ENCODE peak calls at places on chromosomes 4 and X, in ten cellular contexts. K is mammary epithelial cell, G is B cell, V is GM20000, H is osteocyte, B is type B pancreatic cell, D is progenitor cell of endocrine pancreas, N is RWPE1, I is Panc1, X is astrocyte of the spinal cord. A is an unnamed sample.

GRCh38 chrX:39296472-39296871 is 495.2 kb downstream of the MID1IP1 start:
- DNase-seq in B (peak), G (no peak), X (no peak), D (no peak), H (no peak), I (no peak), V (no peak), N (no peak), K (no peak), A (no peak)

GRCh38 chr4:121192013-121192412 is 27.9 kb upstream of the TNIP3 start:
- DNase-seq in B (no peak), X (no peak), N (no peak), V (no peak), D (no peak), K (peak), H (no peak), G (no peak), I (no peak), A (no peak)

GRCh38 chr4:169070895-169071218 is 60.8 kb upstream of the CBR4 start:
- DNase-seq in B (no peak), N (peak), D (no peak), I (peak), K (peak), X (no peak), G (no peak), H (no peak), V (no peak), A (no peak)

GRCh38 chr4:156974264-156974663 is 2.7 kb upstream of the PDGFC start:
- DNase-seq in H (no peak), I (no peak), D (no peak), G (no peak), N (no peak), X (peak), K (no peak), B (no peak), V (no peak), A (no peak)

GRCh38 chrX:45740291-45740690 is 539.6 kb upstream of the DIPK2B start:
- DNase-seq in I (no peak), B (no peak), G (no peak), H (no peak), N (no peak), V (no peak), D (no peak), X (no peak), K (peak), A (no peak)

GRCh38 chr4:77193511-77194236 is 36.7 kb downstream of the CCNG2 start:
- DNase-seq in B (no peak), H (no peak), K (no peak), I (no peak), X (no peak), N (no peak), G (peak), D (no peak), V (peak), A (peak)

GRCh38 chr4:174352405-174352804 is 68.7 kb downstream of the CEP44 start:
- DNase-seq in V (no peak), B (no peak), N (no peak), G (no peak), K (no peak), X (no peak), H (no peak), D (no peak), I (no peak), A (no peak)

GRCh38 chrX:115023139-115023538 is 5.7 kb upstream of the IL13RA2 start:
- DNase-seq in N (peak), G (no peak), H (no peak), I (no peak), V (no peak), D (no peak), X (peak), K (peak), B (no peak), A (no peak)

GRCh38 chr4:4591071-4591470 is 49.2 kb upstream of the STX18 start:
- DNase-seq in K (no peak), I (no peak), X (no peak), G (no peak), V (no peak), B (no peak), D (no peak), N (no peak), H (no peak), A (peak)

GRCh38 chr4:189090174-189090814 is 850.4 kb upstream of the FRG1 start:
- DNase-seq in K (peak), G (no peak), N (peak), I (no peak), X (no peak), B (no peak), H (no peak), V (no peak), D (no peak), A (no peak)

GRCh38 chrX:18041656-18042055 is 179.0 kb downstream of the BEND2 start:
- DNase-seq in I (no peak), H (no peak), B (no peak), D (no peak), G (no peak), V (no peak), X (no peak), N (no peak), K (no peak), A (no peak)

GRCh38 chrX:2631743-2632532 is 59.2 kb upstream of the CD99 start:
- DNase-seq in V (no peak), X (no peak), D (no peak), K (no peak), H (no peak), G (no peak), B (no peak), I (no peak), N (no peak), A (no peak)

GRCh38 chr4:113761682-113762060 is at the start of gene CAMK2D:
- DNase-seq in B (peak), K (peak), X (peak), V (peak), I (no peak), G (peak), H (peak), D (peak), N (peak), A (peak)

GRCh38 chr4:54941994-54942552 is 183.3 kb downstream of the KDR start:
- DNase-seq in B (no peak), N (no peak), X (no peak), G (peak), K (no peak), V (peak), I (no peak), D (no peak), H (no peak), A (no peak)

GRCh38 chr4:53622739-53623151 is 31.5 kb upstream of the LNX1 start:
- DNase-seq in X (peak), V (no peak), H (no peak), K (peak), I (no peak), B (no peak), N (peak), G (no peak), D (no peak), A (no peak)

GRCh38 chr4:116942315-116942714 is 143.1 kb downstream of the TRAM1L1 start:
- DNase-seq in V (no peak), X (no peak), N (no peak), G (no peak), K (no peak), D (no peak), B (no peak), H (no peak), I (no peak), A (no peak)

GRCh38 chr4:119099227-119099910 is 36.3 kb upstream of the MYOZ2 start:
- DNase-seq in G (no peak), V (no peak), K (peak), B (no peak), X (peak), H (no peak), N (no peak), I (no peak), D (no peak), A (no peak)

GRCh38 chrX:3161686-3162085 is 120.4 kb downstream of the ARSF start:
- DNase-seq in I (no peak), H (no peak), X (peak), V (no peak), B (no peak), N (no peak), G (no peak), D (no peak), K (no peak), A (no peak)

GRCh38 chrX:103831803-103832544 is at the start of gene RAB9B:
- DNase-seq in V (peak), G (peak), K (peak), I (peak), H (peak), X (peak), D (peak), B (peak), N (peak), A (peak)

GRCh38 chr4:81723927-81724587 is 252.3 kb upstream of the RASGEF1B start:
- DNase-seq in H (no peak), K (peak), G (no peak), D (no peak), X (peak), I (no peak), V (no peak), B (no peak), N (no peak), A (peak)

GRCh38 chrX:6644411-6644810 is 109.5 kb upstream of the VCX3A start:
- DNase-seq in I (no peak), V (no peak), B (no peak), N (no peak), H (no peak), X (no peak), D (no peak), K (no peak), G (no peak), A (no peak)
- TF ChIP-seq CTCF in I (no peak), V (no peak), B (peak), N (no peak), H (peak), X (peak), D (peak), K (peak), G (no peak), A (no peak)

GRCh38 chrX:54045563-54046228 is 1.4 kb upstream of the PHF8 start:
- DNase-seq in B (no peak), G (no peak), X (no peak), K (no peak), D (no peak), N (no peak), H (no peak), V (no peak), I (no peak), A (no peak)
- TF ChIP-seq CTCF in B (no peak), G (no peak), X (no peak), K (no peak), D (no peak), N (no peak), H (no peak), V (no peak), I (no peak), A (no peak)

DNA sequence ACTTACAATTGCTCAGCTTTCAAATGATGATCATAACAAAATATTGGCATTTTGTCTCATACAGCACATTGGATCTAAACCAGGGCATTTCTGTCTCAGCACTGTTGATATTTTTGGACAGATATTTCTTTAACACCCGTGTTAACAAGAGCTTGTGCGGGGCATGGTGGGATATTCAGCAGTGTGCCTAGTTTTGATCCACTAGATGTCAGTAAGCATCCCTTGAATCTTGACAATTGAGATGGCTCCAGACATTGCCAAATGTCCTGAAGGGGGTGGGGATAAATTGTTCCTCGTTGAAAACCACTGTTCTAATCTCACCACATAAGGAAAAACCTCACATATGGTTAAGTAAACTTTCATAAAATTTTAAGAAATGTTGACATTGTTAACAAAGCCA is 806.3 kb downstream of the STIM2 start:
- DNase-seq in N (no peak), D (no peak), G (no peak), V (no peak), I (no peak), B (no peak), X (no peak), K (peak), H (no peak), A (no peak)
- TF ChIP-seq CTCF in N (no peak), D (no peak), G (no peak), V (no peak), I (peak), B (peak), X (peak), K (no peak), H (peak), A (no peak)

DNA sequence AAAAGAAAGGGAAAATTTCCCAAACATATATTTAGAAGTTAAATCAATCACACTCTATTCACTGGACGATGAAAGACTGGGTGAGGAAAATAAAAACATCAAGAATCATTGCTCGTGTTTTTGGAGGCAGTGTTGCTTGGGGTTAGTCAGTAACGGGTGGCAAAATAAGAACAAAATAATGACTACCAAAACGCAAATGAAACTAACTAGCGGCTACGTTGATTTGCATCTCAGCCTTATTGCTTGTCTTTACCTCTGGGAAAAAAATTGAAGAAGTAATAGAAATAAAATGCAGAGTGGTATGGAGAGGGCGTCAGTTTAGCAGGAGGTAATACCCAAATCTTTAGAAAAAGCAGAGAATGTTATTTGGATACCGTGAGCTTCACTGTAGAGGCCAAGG is 86.4 kb upstream of the SORBS2 start:
- DNase-seq in B (no peak), V (no peak), K (no peak), N (no peak), I (no peak), X (no peak), G (no peak), H (no peak), D (no peak), A (no peak)
- TF ChIP-seq CTCF in B (no peak), V (no peak), K (no peak), N (no peak), I (no peak), X (no peak), G (no peak), H (no peak), D (no peak), A (no peak)

GRCh38 chr4:38166082-38166481 is 205.9 kb downstream of the PTTG2 start:
- DNase-seq in V (no peak), X (no peak), H (no peak), B (no peak), D (no peak), K (no peak), G (no peak), N (no peak), I (no peak), A (no peak)
- TF ChIP-seq CTCF in V (no peak), X (no peak), H (no peak), B (no peak), D (no peak), K (no peak), G (no peak), N (no peak), I (no peak), A (no peak)